ENCODE peak calls at places on chromosomes 7 and 10, in five cellular contexts. E is HepG2, G is HEK293T, V is H1, K is GM12878. A is an unnamed sample.

GRCh38 chr10:71134732-71135211 is 77.6 kb upstream of the UNC5B start:
- DNase-seq in E (no peak), K (no peak), V (no peak), G (no peak), A (no peak)

GRCh38 chr7:101162551-101163280 is 2.7 kb downstream of the VGF start:
- DNase-seq in G (peak), K (no peak), V (no peak), E (no peak), A (no peak)

GRCh38 chr10:49594594-49594993 is 15.5 kb upstream of the SLC18A3 start:
- DNase-seq in G (peak), E (peak), K (no peak), V (no peak), A (peak)

GRCh38 chr10:93072713-93073538 is 767 bp upstream of the CYP26A1 start:
- DNase-seq in K (no peak), G (no peak), V (no peak), E (no peak), A (no peak)

GRCh38 chr7:11194492-11194891 is 220.8 kb downstream of the PHF14 start:
- DNase-seq in E (no peak), G (no peak), V (no peak), K (no peak), A (no peak)

GRCh38 chr10:31887850-31888249 is 40.8 kb downstream of the ARHGAP12 start:
- DNase-seq in E (no peak), V (no peak), K (no peak), G (no peak), A (no peak)

GRCh38 chr10:14186245-14186644 is 144.5 kb downstream of the FRMD4A start:
- DNase-seq in E (peak), V (no peak), K (no peak), G (no peak), A (no peak)

GRCh38 chr7:98091523-98091922 is 15.1 kb upstream of the LMTK2 start:
- DNase-seq in E (no peak), V (no peak), G (no peak), K (no peak), A (no peak)

GRCh38 chr7:94436700-94437099 is 42.0 kb downstream of the COL1A2 start:
- DNase-seq in G (no peak), E (no peak), V (no peak), K (no peak), A (no peak)

GRCh38 chr7:94439893-94440381 is 45.2 kb downstream of the COL1A2 start:
- DNase-seq in G (no peak), E (peak), K (no peak), V (no peak), A (no peak)

GRCh38 chr7:94441138-94441537 is 46.4 kb downstream of the COL1A2 start:
- DNase-seq in K (no peak), V (no peak), G (no peak), E (no peak), A (no peak)

GRCh38 chr7:94444808-94445207 is 50.1 kb downstream of the COL1A2 start:
- DNase-seq in K (no peak), E (no peak), V (no peak), G (no peak), A (no peak)

DNA sequence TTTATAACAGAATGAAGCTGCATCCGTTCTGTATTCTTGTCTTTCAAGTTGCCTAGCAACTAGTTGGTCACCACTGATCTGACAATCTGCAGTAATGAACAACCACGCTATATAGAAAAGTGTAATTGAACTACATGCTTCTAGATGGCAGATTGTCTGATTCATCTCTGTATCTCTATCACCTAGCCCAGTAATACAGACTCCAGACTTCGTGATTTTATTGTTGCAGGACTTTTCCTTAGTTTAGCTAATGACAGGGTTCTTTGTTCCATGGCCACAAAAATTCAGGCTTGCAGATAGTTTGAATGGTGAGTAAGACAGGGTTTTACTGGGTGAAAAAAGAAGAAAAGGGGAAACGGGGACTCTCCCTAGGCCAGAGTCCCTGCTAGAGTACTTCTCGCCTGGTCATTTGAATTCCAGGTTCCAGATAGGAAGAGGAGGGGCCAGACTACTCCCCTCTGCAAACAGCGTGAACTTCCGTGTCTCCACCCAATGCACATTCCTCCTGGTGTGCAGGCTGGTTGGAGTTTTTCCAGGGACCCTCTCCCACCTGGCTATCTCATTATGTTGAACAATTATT is 45.9 kb downstream of the COL1A2 start:
- DNase-seq in V (no peak), K (no peak), E (peak), G (no peak), A (no peak)
- TF ChIP-seq SUZ12 in V (no peak), K (no peak), E (no peak), G (no peak), A (no peak)

GRCh38 chr7:118243695-118244094 is 19.2 kb downstream of the ANKRD7 start:
- DNase-seq in K (no peak), G (no peak), V (no peak), E (no peak), A (no peak)

GRCh38 chr7:118250860-118251494 is 26.5 kb downstream of the ANKRD7 start:
- DNase-seq in K (no peak), G (no peak), E (no peak), V (no peak), A (no peak)

DNA sequence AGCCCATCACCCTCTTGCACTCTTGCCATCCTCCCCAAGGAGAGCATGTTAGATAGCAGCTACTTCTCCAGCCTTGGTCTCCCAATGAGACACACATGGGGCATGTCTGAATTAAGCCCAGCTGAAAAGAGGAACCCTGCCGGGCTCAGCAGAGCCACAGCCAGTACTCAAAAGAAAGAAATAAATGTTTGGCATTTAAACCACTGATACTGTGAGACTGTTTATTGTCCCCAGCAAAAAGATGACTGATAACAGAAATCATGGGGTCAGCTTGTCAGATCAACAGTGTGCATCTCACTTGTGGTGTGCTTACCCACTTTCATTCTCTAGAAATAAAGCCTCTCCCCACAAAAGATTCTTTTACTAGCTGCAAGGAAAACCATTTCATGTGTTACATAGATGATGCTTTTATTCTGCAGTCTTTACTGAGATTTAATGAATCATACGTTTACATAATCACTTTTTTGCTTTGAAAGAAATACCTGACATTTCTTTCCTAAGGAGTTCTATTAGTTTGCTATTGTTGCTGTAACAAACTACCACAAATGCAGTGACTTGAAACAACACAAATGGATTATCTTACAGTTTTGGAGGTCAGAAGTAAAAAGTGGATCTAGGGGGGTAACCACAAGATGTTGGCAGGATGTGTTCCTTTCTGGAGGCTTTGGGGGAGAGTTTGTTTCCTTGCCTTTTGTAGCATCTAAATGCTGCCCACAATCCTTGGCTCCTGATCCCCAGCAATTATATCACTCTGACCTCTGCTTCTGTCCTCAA is 20.9 kb downstream of the ANKRD7 start:
- DNase-seq in V (no peak), G (no peak), E (no peak), K (no peak), A (no peak)
- TF ChIP-seq SUZ12 in V (no peak), G (no peak), E (no peak), K (no peak), A (no peak)

GRCh38 chr7:149728491-149729375 is 44.7 kb downstream of the ZNF467 start:
- DNase-seq in E (no peak), V (no peak), K (no peak), G (no peak), A (no peak)

GRCh38 chr7:149725426-149725821 is 48.0 kb downstream of the ZNF467 start:
- DNase-seq in E (no peak), V (no peak), K (no peak), G (no peak), A (no peak)

GRCh38 chr7:149727541-149728476 is 45.6 kb downstream of the ZNF467 start:
- DNase-seq in E (no peak), V (no peak), K (no peak), G (no peak), A (no peak)

GRCh38 chr7:149725916-149726315 is 47.5 kb downstream of the ZNF467 start:
- DNase-seq in G (no peak), V (no peak), E (no peak), K (no peak), A (no peak)

DNA sequence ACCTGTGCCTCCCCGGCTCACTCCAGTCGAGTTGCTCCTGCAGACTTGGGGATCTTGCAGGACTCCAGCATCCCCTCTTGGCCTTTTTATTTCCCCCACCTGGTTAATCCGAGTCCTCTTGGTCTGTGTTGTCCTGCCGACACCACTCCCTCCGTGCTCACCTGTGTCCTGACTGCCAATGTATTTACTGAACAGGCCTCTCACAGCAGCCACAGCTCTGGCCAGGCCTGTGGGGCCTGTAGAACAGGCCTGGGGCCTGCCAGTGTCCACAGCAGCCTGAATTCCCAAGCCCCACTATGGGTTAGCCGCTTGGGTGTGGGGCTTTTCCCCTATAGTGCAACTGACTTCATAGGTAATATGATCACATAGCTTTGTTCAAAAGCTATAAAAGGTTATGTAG is 46.3 kb downstream of the ZNF467 start:
- DNase-seq in E (no peak), K (no peak), V (no peak), G (no peak), A (no peak)
- TF ChIP-seq SUZ12 in E (no peak), K (no peak), V (no peak), G (no peak), A (no peak)

GRCh38 chr10:74640134-74640533 is 186.3 kb upstream of the KAT6B start:
- DNase-seq in E (no peak), V (peak), K (peak), G (no peak), A (peak)
- TF ChIP-seq SUZ12 in E (no peak), V (no peak), K (no peak), G (no peak), A (no peak)

GRCh38 chr10:125627646-125628045 is 55.3 kb downstream of the TEX36 start:
- DNase-seq in E (no peak), G (no peak), V (no peak), K (no peak), A (no peak)

GRCh38 chr10:125626671-125627070 is 56.3 kb downstream of the TEX36 start:
- DNase-seq in K (no peak), V (no peak), G (no peak), E (no peak), A (no peak)

GRCh38 chr10:125631806-125632205 is 51.2 kb downstream of the TEX36 start:
- DNase-seq in G (no peak), E (no peak), V (no peak), K (no peak), A (no peak)

GRCh38 chr10:125628251-125629049 is 54.5 kb downstream of the TEX36 start:
- DNase-seq in E (no peak), K (no peak), G (no peak), V (no peak), A (no peak)

DNA sequence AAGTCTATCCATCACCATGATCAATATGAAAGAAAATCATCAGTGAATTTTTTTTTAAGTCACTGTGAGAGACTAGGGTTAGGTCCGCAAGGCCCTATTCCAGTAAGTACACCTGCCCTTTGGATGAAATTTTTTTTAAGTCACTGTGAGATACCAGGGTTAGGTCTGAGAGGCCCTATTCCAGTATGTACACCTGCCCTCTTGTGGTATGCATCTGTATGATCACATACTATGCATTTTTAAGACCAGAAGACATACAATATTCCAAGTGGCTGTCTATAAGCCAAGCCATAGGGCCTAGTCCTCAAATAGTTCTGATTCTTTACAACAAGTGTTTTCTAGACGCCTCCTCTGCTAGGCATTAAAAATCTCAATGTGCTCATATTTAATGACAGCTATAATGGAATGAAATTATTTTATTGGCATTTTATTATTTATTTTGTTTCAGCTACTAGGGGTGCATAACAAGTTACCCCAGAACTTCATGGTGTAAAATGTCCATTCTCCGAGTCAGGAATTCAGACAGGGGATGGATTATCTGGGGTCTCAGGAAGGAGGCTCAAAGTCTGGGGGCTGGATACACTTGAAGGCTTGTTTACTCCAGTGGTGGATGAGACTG is 53.1 kb downstream of the TEX36 start:
- DNase-seq in G (peak), K (no peak), V (no peak), E (peak), A (no peak)
- TF ChIP-seq SUZ12 in G (no peak), K (no peak), V (no peak), E (no peak), A (no peak)

DNA sequence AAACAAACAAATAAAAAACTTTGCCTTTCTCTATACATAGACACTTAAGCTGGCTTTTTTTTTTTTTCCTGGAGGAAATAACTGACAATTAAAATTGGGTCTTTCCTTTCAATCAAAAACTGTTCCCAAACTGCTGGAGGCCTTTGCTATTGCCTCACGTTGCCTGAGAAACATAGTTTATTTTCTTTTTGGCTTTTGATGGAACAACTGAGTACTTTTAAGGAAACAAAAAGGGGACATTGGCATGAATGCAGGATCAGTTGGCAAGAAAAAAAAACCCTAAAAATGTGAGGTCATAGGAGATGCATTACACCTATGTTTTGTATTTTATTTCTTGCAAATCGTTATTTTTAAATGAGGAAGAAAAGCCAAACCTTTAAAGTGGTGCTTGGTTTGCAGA is 98.6 kb downstream of the ITGA8 start:
- DNase-seq in K (no peak), E (no peak), V (no peak), G (no peak), A (no peak)
- TF ChIP-seq SUZ12 in K (no peak), E (no peak), V (no peak), G (no peak), A (no peak)

GRCh38 chr10:51010977-51011376 is 63.3 kb upstream of the PRKG1 start:
- DNase-seq in G (peak), E (peak), V (no peak), K (peak), A (no peak)
- TF ChIP-seq SUZ12 in G (no peak), E (no peak), V (no peak), K (no peak), A (no peak)

GRCh38 chr7:114922151-114922651 is 307 bp downstream of the MDFIC start:
- DNase-seq in V (no peak), K (no peak), G (peak), E (no peak), A (no peak)
- TF ChIP-seq SUZ12 in V (no peak), K (no peak), G (no peak), E (no peak), A (no peak)

A was measured in NT2/D1.